ENCODE peak calls at places on chromosomes 4 and X, in seven cellular contexts. C is occipital lobe, D is coronary artery, L is prostate gland, Y is NCI-H345, G is RWPE2, P is tibial artery. X is an unnamed sample.
A peak's percentile ranks its signal among the peaks of the same experiment; 100 is the strongest.

GRCh38 chr4:148060264-148061138 is 328.6 kb downstream of the ARHGAP10 start:
- DNase-seq in Y (no peak), D (no peak), L (no peak), C (no peak), G (no peak), P (no peak), X (no peak)

GRCh38 chr4:41602113-41602512 is 64.2 kb downstream of the LIMCH1 start:
- DNase-seq in L (no peak), Y (no peak), D (no peak), C (no peak), P (no peak), G (no peak), X (no peak)

GRCh38 chr4:41757521-41758156 is 9.1 kb upstream of the PHOX2B start:
- DNase-seq in D (no peak), C (no peak), G (no peak), P (no peak), Y (no peak), L (no peak), X (no peak)

GRCh38 chr4:157127571-157127970 is 51.6 kb downstream of the GLRB start:
- DNase-seq in P (no peak), Y (no peak), C (no peak), L (no peak), G (no peak), D (no peak), X (no peak)

GRCh38 chrX:40651620-40652223 is 4.4 kb upstream of the CXorf38 start:
- DNase-seq in P (peak; percentile 63), C (peak; percentile 22), D (no peak), G (no peak), Y (peak; percentile 58), L (peak; percentile 42), X (peak; percentile 67)

GRCh38 chr4:156505341-156505955 is 466.2 kb downstream of the PDGFC start:
- DNase-seq in P (no peak), Y (no peak), D (no peak), L (no peak), G (no peak), C (no peak), X (no peak)

GRCh38 chrX:106955004-106955772 is 35.0 kb downstream of the CLDN2 start:
- DNase-seq in C (no peak), P (no peak), L (no peak), Y (no peak), D (no peak), G (no peak), X (no peak)

GRCh38 chrX:68693481-68694410 is 46.3 kb downstream of the STARD8 start:
- DNase-seq in D (peak; percentile 82), Y (no peak), L (peak; percentile 6), G (no peak), P (peak; percentile 76), C (peak; percentile 34), X (peak; percentile 87)

GRCh38 chr4:81491943-81492342 is 20.2 kb upstream of the RASGEF1B start:
- DNase-seq in D (no peak), C (no peak), Y (no peak), P (no peak), G (no peak), L (no peak), X (no peak)

GRCh38 chr4:88179261-88179660 is 20.8 kb upstream of the ABCG2 start:
- DNase-seq in G (no peak), D (no peak), L (no peak), C (no peak), Y (no peak), P (no peak), X (no peak)

GRCh38 chr4:151204925-151205524 is 71.9 kb upstream of the PRSS48 start:
- DNase-seq in P (no peak), C (no peak), D (no peak), Y (no peak), G (no peak), L (no peak), X (no peak)

GRCh38 chr4:113678651-113679050 is 82.9 kb downstream of the CAMK2D start:
- DNase-seq in C (no peak), Y (no peak), P (no peak), L (no peak), D (no peak), G (no peak), X (no peak)

GRCh38 chr4:144709159-144709558 is 63.2 kb downstream of the HHIP start:
- DNase-seq in L (no peak), G (no peak), Y (no peak), P (no peak), C (no peak), D (no peak), X (no peak)

GRCh38 chr4:123744664-123745290 is 348.2 kb downstream of the SPRY1 start:
- DNase-seq in L (no peak), D (no peak), G (no peak), P (peak; percentile 56), C (no peak), Y (peak; percentile 33), X (peak; percentile 20)

GRCh38 chr4:147683172-147683571 is 791 bp downstream of the PRMT9 start:
- DNase-seq in P (peak; percentile 28), D (peak; percentile 75), Y (peak; percentile 2), G (no peak), C (no peak), L (no peak), X (peak; percentile 36)

GRCh38 chr4:1991596-1992434 is 17.0 kb downstream of the NELFA start:
- DNase-seq in G (no peak), P (no peak), D (peak; percentile 64), Y (no peak), C (no peak), L (no peak), X (no peak)

GRCh38 chr4:142274137-142274536 is 572.0 kb downstream of the INPP4B start:
- DNase-seq in C (no peak), D (no peak), G (no peak), Y (no peak), L (no peak), P (no peak), X (no peak)

GRCh38 chr4:152894673-152895072 is 41.5 kb upstream of the FHDC1 start:
- DNase-seq in Y (no peak), G (no peak), L (no peak), P (no peak), C (no peak), D (no peak), X (no peak)

X was measured in body of pancreas.